ENCODE peak calls at places on chromosomes 6 and 20, in five cellular contexts. H is CD8-positive, alpha-beta T cell; Y is SK-N-SH; D is adrenal gland; O is transverse colon. C is an unnamed sample.

GRCh38 chr6:38818691-38819090 is 103.6 kb downstream of the DNAH8 start:
- DNase-seq in O (no peak), H (no peak), D (no peak), Y (no peak), C (no peak)

GRCh38 chr20:53755733-53756523 is 162.3 kb upstream of the ZNF217 start:
- DNase-seq in O (no peak), D (no peak), H (no peak), Y (no peak), C (no peak)

GRCh38 chr20:60003776-60004175 is 45.6 kb downstream of the CDH26 start:
- DNase-seq in H (no peak), O (no peak), Y (no peak), D (no peak), C (no peak)

GRCh38 chr6:89942601-89943000 is 48.3 kb downstream of the GJA10 start:
- DNase-seq in D (no peak), O (no peak), H (no peak), Y (no peak), C (no peak)

GRCh38 chr20:44738779-44739477 is 6.7 kb upstream of the KCNK15 start:
- DNase-seq in D (peak; percentile 77), O (peak; percentile 42), Y (peak; percentile 88), H (no peak), C (peak; percentile 41)

GRCh38 chr6:167993831-167994230 is 3.6 kb upstream of the KIF25 start:
- DNase-seq in O (no peak), Y (no peak), D (no peak), H (no peak), C (no peak)

GRCh38 chr6:53566755-53567154 is 21.9 kb upstream of the GCLC start:
- DNase-seq in Y (no peak), H (no peak), D (no peak), O (no peak), C (no peak)

GRCh38 chr6:38020593-38020992 is 201.1 kb downstream of the ZFAND3 start:
- DNase-seq in O (no peak), H (no peak), Y (peak; percentile 14), D (no peak), C (no peak)

GRCh38 chr6:36028088-36028886 is 679 bp downstream of the MAPK14 start:
- DNase-seq in Y (peak; percentile 41), H (peak; percentile 43), D (peak; percentile 33), O (peak; percentile 36), C (peak; percentile 18)

GRCh38 chr6:113457751-113458150 is 399.4 kb upstream of the MARCKS start:
- DNase-seq in O (no peak), D (no peak), H (no peak), Y (no peak), C (no peak)

GRCh38 chr6:143299253-143300166 is 151.0 kb downstream of the ADAT2 start:
- DNase-seq in O (no peak), H (no peak), Y (no peak), D (no peak), C (no peak)

GRCh38 chr20:50366270-50367103 is 143.7 kb upstream of the PTPN1 start:
- DNase-seq in D (peak; percentile 79), H (no peak), O (peak; percentile 92), Y (peak; percentile 71), C (peak; percentile 91)

GRCh38 chr6:4441981-4442434 is 306.6 kb upstream of the ECI2 start:
- DNase-seq in Y (no peak), O (no peak), D (no peak), H (no peak), C (peak; percentile 3)

GRCh38 chr20:20199338-20200160 is 147.2 kb downstream of the CFAP61 start:
- DNase-seq in H (no peak), Y (peak; percentile 76), D (no peak), O (no peak), C (no peak)

GRCh38 chr6:90712165-90712564 is 125.3 kb upstream of the MAP3K7 start:
- DNase-seq in O (no peak), Y (no peak), H (no peak), D (no peak), C (no peak)

GRCh38 chr6:129331450-129332138 is 378.4 kb downstream of the ARHGAP18 start:
- DNase-seq in D (no peak), Y (no peak), H (no peak), O (no peak), C (peak; percentile 76)

GRCh38 chr6:95576621-95577316 is 566 bp upstream of the MANEA start:
- DNase-seq in D (no peak), O (no peak), H (no peak), Y (no peak), C (peak; percentile 12)

GRCh38 chr6:1015819-1016218 is 296.1 kb upstream of the FOXQ1 start:
- DNase-seq in D (no peak), Y (no peak), H (no peak), O (no peak), C (peak; percentile 56)

GRCh38 chr6:15313367-15313766 is 67.5 kb downstream of the JARID2 start:
- DNase-seq in Y (no peak), O (no peak), H (no peak), D (peak; percentile 80), C (no peak)

GRCh38 chr6:81894788-81895221 is 142.3 kb upstream of the TENT5A start:
- DNase-seq in D (no peak), H (no peak), O (no peak), Y (no peak), C (no peak)

GRCh38 chr20:40441771-40442170 is 247.3 kb downstream of the MAFB start:
- DNase-seq in O (no peak), D (no peak), H (no peak), Y (no peak), C (no peak)

GRCh38 chr20:63567132-63567381 is 7.0 kb downstream of the HELZ2 start:
- DNase-seq in O (no peak), Y (no peak), D (no peak), H (no peak), C (no peak)

GRCh38 chr6:157604816-157605215 is 218.2 kb upstream of the SNX9 start:
- DNase-seq in O (no peak), H (no peak), Y (no peak), D (no peak), C (no peak)

GRCh38 chr6:157607317-157608109 is 215.5 kb upstream of the SNX9 start:
- DNase-seq in O (no peak), H (no peak), D (no peak), Y (no peak), C (no peak)

GRCh38 chr6:157605484-157605883 is 217.6 kb upstream of the SNX9 start:
- DNase-seq in Y (no peak), D (no peak), O (peak; percentile 0), H (no peak), C (no peak)

GRCh38 chr6:157608221-157609075 is 214.6 kb upstream of the SNX9 start:
- DNase-seq in Y (no peak), H (no peak), O (no peak), D (no peak), C (no peak)

DNA sequence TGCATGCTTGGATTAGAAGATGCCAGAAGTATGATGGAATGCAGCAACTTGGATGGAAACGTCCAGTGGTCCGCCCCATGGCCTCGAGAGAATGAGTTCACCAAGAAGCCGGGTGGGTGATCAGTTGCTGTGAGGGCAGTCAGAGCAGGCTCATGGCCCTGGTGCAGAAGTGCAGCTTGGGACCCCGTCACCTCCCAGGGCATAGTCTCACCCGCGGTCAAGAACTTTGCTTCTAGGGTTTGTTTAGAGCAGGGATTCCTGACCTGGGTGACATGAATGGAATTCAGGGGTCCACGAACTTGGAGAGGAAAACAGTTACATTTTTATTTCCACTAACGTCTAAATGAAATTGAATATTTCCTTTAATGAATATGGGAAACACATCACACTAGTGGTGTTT is 216.5 kb upstream of the SNX9 start:
- DNase-seq in H (no peak), O (no peak), Y (no peak), D (no peak), C (no peak)
- TF ChIP-seq CTCF in H (no peak), O (no peak), Y (no peak), D (no peak), C (no peak)

DNA sequence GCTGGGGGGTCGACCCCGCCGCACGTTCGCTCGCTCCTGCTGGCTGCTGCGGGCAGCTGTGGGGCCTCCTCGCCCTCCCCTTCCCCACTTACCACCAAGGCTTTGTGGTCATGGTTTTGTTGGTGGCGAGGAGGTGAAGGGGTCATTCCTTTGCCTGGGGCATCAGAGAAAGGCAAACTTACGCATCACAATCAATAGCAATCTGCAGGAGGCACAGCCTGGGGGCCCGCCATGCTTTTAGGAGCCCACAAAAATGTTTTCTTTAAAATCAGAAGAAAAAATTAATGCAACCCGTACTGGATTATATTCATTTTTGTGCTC is 137.0 kb downstream of the IMPG1 start:
- DNase-seq in D (no peak), O (no peak), H (no peak), Y (no peak), C (no peak)
- H3K4me3 ChIP-seq in D (no peak overlapping the region), O (peak overlapping the region; percentile 11), H (no peak overlapping the region), Y (peak overlapping the region; percentile 31), C (peak overlapping the region; percentile 60)

DNA sequence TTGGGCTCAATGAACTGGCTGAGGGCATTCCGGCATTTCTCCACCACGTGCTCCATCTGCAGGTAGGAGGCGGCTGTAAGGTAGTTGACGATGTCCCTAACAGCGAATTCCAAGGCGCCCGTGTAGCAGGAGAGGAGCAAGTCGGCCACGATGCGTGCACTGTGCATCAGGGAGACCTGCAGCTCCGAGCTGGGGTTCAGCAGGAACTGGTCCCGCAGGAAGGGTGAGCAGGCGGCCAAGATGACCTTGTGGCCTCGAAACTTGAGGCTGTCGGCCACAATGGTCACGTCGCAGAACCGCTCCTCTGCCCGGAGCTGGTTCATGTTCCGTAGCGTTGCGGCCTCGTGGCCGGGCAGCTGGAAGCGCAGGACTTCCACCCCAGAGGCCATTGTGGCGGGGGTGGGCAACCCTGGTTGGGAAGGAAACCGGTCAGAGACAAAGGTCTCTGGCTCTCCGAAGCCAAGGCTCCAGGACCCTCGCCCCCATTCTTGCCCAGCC is 920 bp downstream of the ZBTB12 start:
- DNase-seq in Y (no peak), D (peak; percentile 46), O (peak; percentile 28), H (no peak), C (peak; percentile 28)
- TF ChIP-seq CTCF in Y (no peak), D (no peak), O (no peak), H (no peak), C (no peak)

GRCh38 chr6:108175592-108176279 is 9.9 kb downstream of the NR2E1 start:
- DNase-seq in Y (peak; percentile 43), O (no peak), D (peak; percentile 29), H (no peak), C (no peak)
- H3K4me3 ChIP-seq in Y (no peak overlapping the region), O (no peak overlapping the region), D (no peak overlapping the region), H (no peak overlapping the region), C (no peak overlapping the region)

DNA sequence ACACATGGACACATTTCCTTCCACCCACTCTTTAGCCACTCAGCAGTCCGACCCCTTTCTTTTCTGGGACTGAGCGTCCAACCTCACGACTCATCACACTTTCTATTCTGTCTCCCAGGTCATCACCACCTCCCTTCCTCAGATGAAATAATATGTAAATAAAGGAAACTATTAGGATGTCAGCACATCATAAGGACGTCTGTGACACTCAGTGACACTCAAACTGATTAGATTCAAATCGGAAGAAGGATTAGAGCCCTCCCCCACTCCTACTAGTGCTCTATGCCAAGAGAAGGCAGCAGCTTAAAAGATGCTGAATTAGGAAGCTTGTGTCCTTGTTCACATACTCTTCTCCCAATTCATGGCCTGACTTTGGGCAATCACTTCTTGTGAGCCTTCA is 113.6 kb downstream of the TNFRSF21 start:
- DNase-seq in D (no peak), O (no peak), H (no peak), Y (no peak), C (no peak)
- TF ChIP-seq CTCF in D (no peak), O (no peak), H (no peak), Y (no peak), C (no peak)

GRCh38 chr6:40585218-40585617 is 1.9 kb downstream of the LRFN2 start:
- DNase-seq in D (no peak), Y (peak; percentile 30), O (no peak), H (no peak), C (no peak)
- H3K4me3 ChIP-seq in D (no peak overlapping the region), Y (peak overlapping the region; percentile 48), O (no peak overlapping the region), H (no peak overlapping the region), C (no peak overlapping the region)

C was measured in foreskin fibroblast.